ENCODE peak calls at places on chromosomes 6 and 20, in nine cellular contexts. Y is Panc1, W is stomach, A is GM23338, O is H1, L is spleen, X is GM12878, M is transverse colon, S is GM12891. U is an unnamed sample.

GRCh38 chr6:14763139-14763538 is 482.7 kb upstream of the JARID2 start:
- DNase-seq in L (no peak), S (no peak), W (no peak), Y (no peak), X (no peak), O (no peak), M (no peak), A (no peak), U (no peak)

GRCh38 chr6:111625511-111626331 is 20.0 kb upstream of the TRAF3IP2 start:
- DNase-seq in O (no peak), W (peak), S (no peak), M (no peak), X (no peak), Y (no peak), A (no peak), L (no peak), U (no peak)

GRCh38 chr6:53023323-53023722 is 28.2 kb upstream of the GSTA4 start:
- DNase-seq in O (no peak), Y (no peak), M (no peak), W (peak), S (no peak), X (no peak), L (no peak), A (no peak), U (no peak)

GRCh38 chr20:10522328-10522727 is 87.2 kb downstream of the SLX4IP start:
- DNase-seq in Y (no peak), W (no peak), A (no peak), X (no peak), O (no peak), S (no peak), M (no peak), L (no peak), U (no peak)

GRCh38 chr6:24882835-24883555 is 52.8 kb downstream of the RIPOR2 start:
- DNase-seq in X (no peak), O (no peak), L (no peak), Y (no peak), W (no peak), S (no peak), A (no peak), M (no peak), U (no peak)

GRCh38 chr20:11222243-11222642 is 548.4 kb upstream of the JAG1 start:
- DNase-seq in Y (no peak), S (no peak), A (no peak), O (no peak), X (no peak), L (no peak), W (no peak), M (no peak), U (no peak)

GRCh38 chr6:112600168-112600567 is 253.0 kb downstream of the RFPL4B start:
- DNase-seq in L (no peak), A (no peak), S (no peak), W (no peak), Y (no peak), M (no peak), O (no peak), X (no peak), U (no peak)

GRCh38 chr20:19915111-19915798 is 101.9 kb upstream of the NAA20 start:
- DNase-seq in A (no peak), X (no peak), M (no peak), Y (no peak), S (no peak), L (no peak), O (no peak), W (no peak), U (no peak)

GRCh38 chr20:43926691-43927090 is 12.0 kb downstream of the TOX2 start:
- DNase-seq in X (no peak), S (no peak), A (no peak), O (no peak), Y (no peak), L (no peak), W (no peak), M (no peak), U (no peak)

GRCh38 chr20:61253264-61253639 is 1.2 kb downstream of the CDH4 start:
- DNase-seq in W (no peak), O (peak), S (no peak), M (no peak), X (no peak), L (no peak), A (peak), Y (no peak), U (no peak)

GRCh38 chr6:40038626-40039025 is 104.4 kb upstream of the MOCS1 start:
- DNase-seq in W (no peak), L (no peak), A (peak), X (no peak), Y (no peak), M (no peak), S (no peak), O (no peak), U (no peak)

GRCh38 chr6:83480470-83480869 is 31.9 kb upstream of the PRSS35 start:
- DNase-seq in X (no peak), O (no peak), A (no peak), Y (no peak), W (no peak), L (no peak), S (no peak), M (no peak), U (no peak)

GRCh38 chr6:151681426-151682059 is 125.9 kb upstream of the ESR1 start:
- DNase-seq in L (no peak), M (peak), S (no peak), O (no peak), Y (no peak), W (no peak), X (no peak), A (no peak), U (no peak)

GRCh38 chr6:27188885-27189418 is 58.5 kb upstream of the PRSS16 start:
- DNase-seq in X (peak), W (peak), O (no peak), M (peak), A (peak), L (no peak), Y (no peak), S (no peak), U (peak)

GRCh38 chr20:48275737-48276342 is 490.6 kb upstream of the SULF2 start:
- DNase-seq in M (no peak), W (no peak), X (no peak), S (no peak), A (peak), O (no peak), L (no peak), Y (no peak), U (no peak)

GRCh38 chr20:8807480-8808179 is 261.3 kb upstream of the PLCB4 start:
- DNase-seq in W (no peak), A (no peak), O (no peak), M (no peak), X (no peak), L (no peak), Y (no peak), S (no peak), U (no peak)

GRCh38 chr20:53622247-53623114 is 28.8 kb upstream of the ZNF217 start:
- DNase-seq in O (no peak), S (no peak), L (no peak), M (no peak), W (peak), Y (no peak), A (peak), X (peak), U (no peak)

GRCh38 chr20:38300433-38300832 is 3.5 kb upstream of the BPI start:
- DNase-seq in X (no peak), W (no peak), S (no peak), A (no peak), O (no peak), M (no peak), Y (no peak), L (no peak), U (no peak)

GRCh38 chr6:30837870-30838269 is 46.4 kb upstream of the DDR1 start:
- DNase-seq in L (no peak), A (no peak), Y (no peak), M (no peak), X (no peak), S (no peak), W (no peak), O (no peak), U (no peak)

GRCh38 chr6:111843347-111844147 is 29.7 kb downstream of the FYN start:
- DNase-seq in A (no peak), Y (no peak), W (no peak), M (peak), X (no peak), O (no peak), L (peak), S (no peak), U (no peak)

GRCh38 chr6:142361345-142361744 is 59.5 kb downstream of the ADGRG6 start:
- DNase-seq in L (no peak), X (no peak), M (no peak), Y (no peak), O (no peak), A (no peak), S (no peak), W (no peak), U (no peak)

GRCh38 chr6:144873653-144874378 is 588.7 kb downstream of the UTRN start:
- DNase-seq in Y (no peak), X (no peak), A (no peak), W (no peak), O (no peak), M (no peak), S (no peak), L (no peak), U (no peak)

GRCh38 chr20:61297981-61298380 is 45.9 kb downstream of the CDH4 start:
- DNase-seq in X (no peak), W (no peak), S (no peak), Y (no peak), L (peak), O (no peak), M (no peak), A (no peak), U (no peak)

GRCh38 chr6:144006731-144007454 is 1.2 kb downstream of the PLAGL1 start:
- DNase-seq in Y (no peak), O (no peak), M (peak), L (no peak), A (peak), S (no peak), X (no peak), W (no peak), U (no peak)

GRCh38 chr6:101445527-101445926 is 52.0 kb downstream of the GRIK2 start:
- DNase-seq in W (no peak), A (no peak), L (no peak), M (no peak), O (no peak), Y (no peak), X (no peak), S (no peak), U (no peak)

GRCh38 chr20:20710847-20711315 is 1.6 kb downstream of the RALGAPA2 start:
- DNase-seq in A (no peak), Y (no peak), M (peak), W (peak), L (no peak), O (no peak), S (no peak), X (no peak), U (no peak)

GRCh38 chr6:32529697-32530429 is at the start of gene HLA-DRB5:
- DNase-seq in M (peak), O (no peak), Y (no peak), W (peak), A (peak), L (peak), S (peak), X (peak), U (no peak)

GRCh38 chr6:112269979-112270378 is 15.6 kb upstream of the LAMA4 start:
- DNase-seq in L (no peak), W (no peak), O (no peak), M (no peak), Y (no peak), X (no peak), S (no peak), A (no peak), U (no peak)

GRCh38 chr6:115740907-115741306 is 319.8 kb downstream of the FRK start:
- DNase-seq in X (no peak), A (no peak), Y (no peak), W (no peak), O (no peak), L (no peak), S (no peak), M (no peak), U (no peak)

GRCh38 chr20:33933469-33933909 is 60.2 kb upstream of the RALY start:
- DNase-seq in X (no peak), S (peak), M (peak), W (peak), A (peak), Y (peak), L (peak), O (peak), U (peak)

GRCh38 chr6:31621991-31622390 is 1.5 kb downstream of the PRRC2A start:
- DNase-seq in L (no peak), Y (no peak), X (no peak), W (no peak), A (no peak), S (no peak), O (no peak), M (peak), U (no peak)

GRCh38 chr6:118945217-118945616 is 10.3 kb upstream of the MCM9 start:
- DNase-seq in S (no peak), Y (no peak), W (no peak), M (no peak), A (no peak), L (no peak), X (no peak), O (no peak), U (no peak)

GRCh38 chr6:44800171-44800671 is 412.7 kb downstream of the CDC5L start:
- DNase-seq in S (no peak), O (no peak), M (no peak), Y (no peak), W (no peak), A (no peak), X (no peak), L (no peak), U (no peak)

GRCh38 chr6:121516331-121516730 is 80.9 kb downstream of the GJA1 start:
- DNase-seq in X (no peak), L (no peak), W (no peak), Y (no peak), M (no peak), O (no peak), S (no peak), A (no peak), U (no peak)

GRCh38 chr6:20688710-20689500 is 154.6 kb downstream of the CDKAL1 start:
- DNase-seq in A (no peak), S (peak), L (no peak), Y (no peak), O (no peak), M (no peak), X (peak), W (no peak), U (no peak)

GRCh38 chr20:20505554-20505953 is 137.7 kb downstream of the INSM1 start:
- DNase-seq in O (no peak), X (no peak), S (no peak), Y (no peak), A (no peak), L (no peak), W (no peak), M (no peak), U (no peak)

GRCh38 chr20:973785-974194 is 28.3 kb downstream of the RSPO4 start:
- DNase-seq in O (no peak), M (peak), L (no peak), W (no peak), S (peak), A (peak), X (peak), Y (peak), U (no peak)

GRCh38 chr6:106089981-106090380 is 3.8 kb downstream of the PRDM1 start:
- DNase-seq in S (no peak), Y (no peak), A (no peak), O (no peak), W (no peak), X (no peak), L (no peak), M (no peak), U (no peak)

GRCh38 chr20:31710423-31711250 is 12.0 kb downstream of the BCL2L1 start:
- DNase-seq in S (no peak), L (no peak), X (no peak), M (no peak), A (no peak), O (no peak), W (peak), Y (no peak), U (no peak)
- TF ChIP-seq POLR2AphosphoS5 in S (no peak), L (no peak), X (no peak), M (no peak), A (no peak), O (no peak), W (peak), Y (no peak), U (no peak)

DNA sequence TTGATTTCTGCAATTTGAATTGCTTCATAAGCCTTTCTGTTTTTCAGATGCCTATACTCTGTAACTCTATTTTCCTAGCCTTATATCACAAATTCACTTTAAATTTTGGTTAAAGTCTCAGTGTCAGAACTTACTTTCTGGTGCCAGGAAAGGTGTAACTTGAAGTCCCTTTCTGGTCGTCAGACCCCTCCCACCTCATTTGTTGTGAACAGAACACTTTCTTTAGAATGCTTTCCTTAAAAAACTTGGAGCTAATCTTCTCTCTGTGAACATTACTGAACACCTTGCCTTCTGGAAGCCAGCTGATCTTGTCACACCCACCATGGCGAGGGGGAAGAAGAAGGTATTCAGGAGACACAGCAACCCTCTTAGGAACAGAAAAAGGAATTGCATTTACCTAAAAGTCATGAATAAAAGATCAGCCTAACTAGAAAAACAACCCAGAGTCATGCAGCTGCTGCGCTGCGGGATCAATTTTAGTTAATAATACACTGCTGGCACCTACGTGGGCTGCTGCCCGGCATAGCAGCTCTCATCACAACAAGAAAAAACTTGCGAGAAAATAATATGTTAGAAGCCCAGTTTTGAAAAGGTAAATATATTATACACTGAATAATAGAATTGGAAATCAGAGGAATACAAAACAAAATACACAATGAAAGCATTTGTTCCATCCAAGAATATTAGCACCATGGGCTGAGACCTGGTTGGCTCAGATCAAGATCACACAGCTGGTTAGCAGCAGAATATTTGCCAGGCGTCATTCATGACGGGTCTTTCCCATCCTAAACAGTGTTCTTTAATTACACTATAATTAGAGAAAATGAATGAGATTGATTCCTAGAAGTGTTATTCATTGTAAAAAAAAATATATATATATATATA is 5.7 kb upstream of the FAM217A start:
- DNase-seq in L (no peak), X (no peak), S (no peak), Y (no peak), A (no peak), O (no peak), W (no peak), M (no peak), U (no peak)
- TF ChIP-seq POLR2AphosphoS5 in L (no peak), X (no peak), S (no peak), Y (no peak), A (no peak), O (no peak), W (no peak), M (no peak), U (no peak)

GRCh38 chr20:49583343-49583668 is 15.4 kb upstream of the PTGIS start:
- DNase-seq in X (no peak), Y (no peak), L (no peak), W (no peak), S (no peak), M (no peak), O (no peak), A (no peak), U (no peak)

GRCh38 chr20:49584418-49585382 is 16.8 kb upstream of the PTGIS start:
- DNase-seq in Y (no peak), L (no peak), X (no peak), M (peak), S (no peak), A (no peak), W (peak), O (no peak), U (no peak)

GRCh38 chr20:49585585-49586245 is 17.8 kb upstream of the PTGIS start:
- DNase-seq in W (no peak), M (no peak), X (no peak), A (no peak), O (no peak), Y (no peak), L (no peak), S (no peak), U (no peak)

GRCh38 chr20:49582413-49583334 is 14.7 kb upstream of the PTGIS start:
- DNase-seq in Y (no peak), A (no peak), L (no peak), O (no peak), M (no peak), S (no peak), W (no peak), X (no peak), U (no peak)

DNA sequence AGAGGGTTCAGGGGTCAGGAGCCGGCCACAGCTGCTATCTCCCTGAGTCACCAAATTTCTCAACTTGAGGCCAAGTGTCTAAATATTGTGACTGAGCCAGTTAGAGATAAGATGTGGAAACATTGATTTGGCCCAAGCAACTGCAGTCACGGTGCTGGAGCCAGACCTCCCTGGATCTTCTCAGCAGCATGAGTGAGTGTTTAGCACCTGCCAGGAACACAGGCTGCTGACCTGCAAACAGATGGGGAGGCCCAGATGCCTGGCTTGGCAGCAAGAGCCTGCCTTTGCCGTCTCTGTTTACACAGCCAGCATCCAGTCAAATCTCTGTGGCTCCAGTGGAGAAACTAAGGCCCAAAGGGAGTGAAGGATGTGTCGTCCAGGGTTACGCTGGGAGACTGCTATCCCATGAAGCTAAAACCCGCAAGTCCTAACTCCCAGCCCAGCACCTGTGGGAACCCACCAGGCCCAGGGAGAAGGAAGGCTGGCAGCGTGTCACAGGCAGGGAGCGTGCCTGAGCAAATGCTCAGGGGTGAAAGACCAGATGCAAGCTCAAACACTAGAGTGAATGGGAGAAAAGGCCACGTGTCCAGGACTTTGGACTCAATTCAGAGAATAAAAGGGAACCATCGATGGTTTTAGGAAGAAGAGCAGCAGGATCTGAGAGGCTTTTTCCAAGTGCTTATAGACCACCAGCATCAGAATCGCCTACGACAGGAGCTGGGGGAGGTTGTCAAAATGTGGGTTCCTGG is 15.9 kb upstream of the PTGIS start:
- DNase-seq in Y (peak), X (no peak), S (no peak), W (peak), L (no peak), O (no peak), M (peak), A (no peak), U (no peak)
- TF ChIP-seq POLR2AphosphoS5 in Y (no peak), X (no peak), S (no peak), W (peak), L (peak), O (no peak), M (peak), A (no peak), U (no peak)

GRCh38 chr6:89066929-89067646 is 13.5 kb upstream of the PNRC1 start:
- DNase-seq in A (no peak), X (no peak), O (no peak), S (no peak), M (no peak), L (no peak), W (no peak), Y (no peak), U (no peak)
- TF ChIP-seq POLR2AphosphoS5 in A (no peak), X (no peak), O (no peak), S (no peak), M (no peak), L (no peak), W (no peak), Y (no peak), U (no peak)

GRCh38 chr6:9467746-9468145 is 947.1 kb downstream of the TFAP2A start:
- DNase-seq in M (no peak), L (no peak), Y (no peak), W (no peak), A (no peak), O (no peak), X (no peak), S (no peak), U (no peak)
- TF ChIP-seq POLR2AphosphoS5 in M (no peak), L (no peak), Y (no peak), W (no peak), A (no peak), O (no peak), X (no peak), S (no peak), U (no peak)

GRCh38 chr6:160991411-160992322 is at the start of gene MAP3K4:
- DNase-seq in X (no peak), L (peak), W (peak), Y (no peak), A (peak), O (peak), S (peak), M (peak), U (peak)
- TF ChIP-seq POLR2AphosphoS5 in X (no peak), L (peak), W (peak), Y (peak), A (peak), O (peak), S (peak), M (peak), U (peak)

U was measured in GM12892.